ENCODE peak calls at places on chromosomes 2 and 18, in four cellular contexts. A is cardiac muscle cell, D is IMR-90, M is MM.1S. F is an unnamed sample. For H3K4me1, the result is how much of the 10 kb centered on the place peaks cover.

GRCh38 chr2:120761164-120761861 is 25.6 kb downstream of the GLI2 start:
- DNase-seq in M (no peak), D (no peak), A (no peak), F (no peak)

GRCh38 chr2:41963661-41964525 is 83.9 kb upstream of the PKDCC start:
- DNase-seq in A (peak), M (no peak), D (peak), F (peak)

GRCh38 chr18:30500240-30500945 is 542.1 kb downstream of the DSC3 start:
- DNase-seq in D (no peak), M (no peak), A (no peak), F (no peak)

GRCh38 chr18:68728301-68728700 is 13.4 kb upstream of the TMX3 start:
- DNase-seq in D (no peak), A (no peak), M (no peak), F (no peak)

GRCh38 chr2:20674974-20675679 is 8.2 kb downstream of the GDF7 start:
- DNase-seq in M (no peak), A (no peak), D (peak), F (peak)

GRCh38 chr2:216147172-216148131 is 38.3 kb downstream of the XRCC5 start:
- DNase-seq in A (no peak), D (no peak), M (no peak), F (no peak)

GRCh38 chr18:54717673-54718435 is 110.4 kb upstream of the RAB27B start:
- DNase-seq in M (peak), A (peak), D (no peak), F (no peak)

GRCh38 chr2:18980778-18981104 is 377.7 kb downstream of the OSR1 start:
- DNase-seq in A (no peak), D (no peak), M (no peak), F (no peak)

GRCh38 chr2:30862054-30862651 is 54.9 kb upstream of the CAPN13 start:
- DNase-seq in A (peak), M (peak), D (peak), F (peak)

GRCh38 chr2:240762249-240762648 is 57.8 kb downstream of the KIF1A start:
- DNase-seq in D (no peak), A (no peak), M (no peak), F (no peak)

GRCh38 chr2:232432598-232433184 is 23.3 kb upstream of the ALPI start:
- DNase-seq in A (no peak), M (no peak), D (no peak), F (no peak)

GRCh38 chr2:29920130-29920577 is 1.2 kb downstream of the ALK start:
- DNase-seq in A (peak), M (peak), D (no peak), F (peak)

GRCh38 chr2:112156152-112156986 is 18.2 kb downstream of the FBLN7 start:
- DNase-seq in A (no peak), D (peak), M (no peak), F (peak)

GRCh38 chr2:127580167-127581049 is 44.9 kb downstream of the MYO7B start:
- DNase-seq in A (no peak), M (no peak), D (no peak), F (no peak)

GRCh38 chr2:207108440-207108839 is 57.3 kb downstream of the KLF7 start:
- DNase-seq in M (no peak), A (no peak), D (no peak), F (no peak)

GRCh38 chr2:45089554-45090261 is 80.5 kb upstream of the SIX2 start:
- DNase-seq in A (no peak), D (no peak), M (no peak), F (no peak)

GRCh38 chr2:128310094-128310716 is 8.5 kb downstream of the HS6ST1 start:
- DNase-seq in M (no peak), D (no peak), A (no peak), F (no peak)

GRCh38 chr18:62018761-62019041 is 125.9 kb upstream of the RNF152 start:
- DNase-seq in A (no peak), D (no peak), M (no peak), F (no peak)

GRCh38 chr2:19140463-19141208 is 217.8 kb downstream of the OSR1 start:
- DNase-seq in D (peak), A (no peak), M (no peak), F (peak)

GRCh38 chr2:128347701-128348504 is 29.2 kb upstream of the HS6ST1 start:
- DNase-seq in A (no peak), M (no peak), D (peak), F (peak)

GRCh38 chr18:2935438-2936192 is 77.3 kb downstream of the LPIN2 start:
- DNase-seq in A (no peak), D (peak), M (no peak), F (peak)

GRCh38 chr2:98412751-98413445 is 31.8 kb upstream of the INPP4A start:
- DNase-seq in D (peak), A (peak), M (peak), F (peak)

GRCh38 chr2:222360997-222361396 is 62.2 kb upstream of the PAX3 start:
- DNase-seq in A (no peak), D (no peak), M (no peak), F (no peak)

GRCh38 chr2:232721261-232721660 is 24.1 kb downstream of the GIGYF2 start:
- DNase-seq in D (no peak), M (no peak), A (no peak), F (no peak)

GRCh38 chr2:25071962-25072361 is 30.1 kb downstream of the EFR3B start:
- DNase-seq in A (no peak), D (no peak), M (no peak), F (no peak)

GRCh38 chr2:182649316-182649715 is 66.7 kb upstream of the DNAJC10 start:
- DNase-seq in M (peak), D (peak), A (peak), F (peak)

GRCh38 chr18:76450452-76450851 is 44.6 kb downstream of the ZNF516 start:
- DNase-seq in A (no peak), M (no peak), D (peak), F (peak)

GRCh38 chr18:26057208-26057821 is 33.1 kb downstream of the SS18 start:
- DNase-seq in D (peak), A (peak), M (no peak), F (no peak)

GRCh38 chr2:212364106-212364505 is 174.5 kb downstream of the ERBB4 start:
- DNase-seq in D (no peak), A (no peak), M (no peak), F (peak)

GRCh38 chr2:205686231-205687017 is 4.1 kb downstream of the NRP2 start:
- DNase-seq in D (peak), A (peak), M (no peak), F (peak)

GRCh38 chr18:48529796-48530195 is 9.0 kb upstream of the CTIF start:
- DNase-seq in A (no peak), D (peak), M (no peak), F (peak)

GRCh38 chr2:40431600-40431955 is 20.3 kb downstream of the SLC8A1 start:
- DNase-seq in M (no peak), A (no peak), D (peak), F (peak)

GRCh38 chr2:41900299-41900698 is 147.5 kb upstream of the PKDCC start:
- DNase-seq in A (no peak), D (peak), M (no peak), F (peak)

GRCh38 chr2:188978291-188979081 is 4.3 kb downstream of the COL3A1 start:
- DNase-seq in A (peak), M (peak), D (peak), F (peak)

GRCh38 chr2:122927710-122928249 is 1097.3 kb upstream of the CNTNAP5 start:
- DNase-seq in A (no peak), M (no peak), D (no peak), F (no peak)

GRCh38 chr2:207796585-207797350 is 27.1 kb upstream of the FZD5 start:
- DNase-seq in M (no peak), A (peak), D (peak), F (no peak)

GRCh38 chr2:180653481-180653880 is 326.9 kb upstream of the UBE2E3 start:
- DNase-seq in A (peak), M (no peak), D (no peak), F (no peak)

GRCh38 chr2:131552886-131553285 is 25.2 kb downstream of the CCDC74A start:
- DNase-seq in D (no peak), A (no peak), M (no peak), F (no peak)

GRCh38 chr2:131557558-131558321 is 30.1 kb downstream of the CCDC74A start:
- DNase-seq in M (no peak), D (no peak), A (no peak), F (no peak)

GRCh38 chr2:131556998-131557397 is 29.3 kb downstream of the CCDC74A start:
- DNase-seq in A (no peak), D (no peak), M (no peak), F (no peak)
- H3K4me3 ChIP-seq in A (no peak), D (no peak), M (no peak), F (no peak)

GRCh38 chr2:160213511-160213910 is 13.4 kb upstream of the ITGB6 start:
- DNase-seq in M (no peak), D (no peak), A (no peak), F (no peak)
- H3K4me1 ChIP-seq in M (under half), D (under half), A (under half), F (under half)

DNA sequence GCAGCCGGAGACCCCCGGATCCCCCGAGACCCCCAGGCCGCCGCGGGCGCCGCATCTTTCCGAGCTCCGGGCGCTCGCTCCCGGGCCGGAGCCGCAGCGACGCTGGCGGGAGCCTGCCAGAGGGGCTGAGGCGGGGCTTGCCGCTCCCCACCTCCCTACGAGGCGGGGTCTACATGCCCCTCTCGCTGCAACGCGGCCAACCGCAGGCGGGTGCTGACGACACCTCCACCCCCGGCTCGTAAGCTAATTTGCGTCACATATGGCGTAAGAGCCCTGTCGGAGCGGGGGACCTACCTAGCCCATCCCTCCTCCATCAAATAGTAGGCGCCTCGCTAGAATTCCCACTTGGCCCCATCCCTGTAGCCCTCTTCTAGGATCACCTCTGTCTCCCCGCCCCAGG is at the start of gene PTPRN:
- DNase-seq in M (no peak), D (peak), A (no peak), F (peak)
- H3K4me3 ChIP-seq in M (no peak), D (peak), A (peak), F (peak)

GRCh38 chr2:28413896-28414290 is 21.2 kb downstream of the FOSL2 start:
- DNase-seq in A (no peak), D (no peak), M (no peak), F (no peak)

GRCh38 chr2:28413152-28413895 is 20.7 kb downstream of the FOSL2 start:
- DNase-seq in A (no peak), M (no peak), D (peak), F (no peak)

GRCh38 chr2:28411166-28411755 is 18.6 kb downstream of the FOSL2 start:
- DNase-seq in M (no peak), D (no peak), A (no peak), F (no peak)

GRCh38 chr2:28411956-28412609 is 19.4 kb downstream of the FOSL2 start:
- DNase-seq in M (no peak), A (no peak), D (no peak), F (no peak)

DNA sequence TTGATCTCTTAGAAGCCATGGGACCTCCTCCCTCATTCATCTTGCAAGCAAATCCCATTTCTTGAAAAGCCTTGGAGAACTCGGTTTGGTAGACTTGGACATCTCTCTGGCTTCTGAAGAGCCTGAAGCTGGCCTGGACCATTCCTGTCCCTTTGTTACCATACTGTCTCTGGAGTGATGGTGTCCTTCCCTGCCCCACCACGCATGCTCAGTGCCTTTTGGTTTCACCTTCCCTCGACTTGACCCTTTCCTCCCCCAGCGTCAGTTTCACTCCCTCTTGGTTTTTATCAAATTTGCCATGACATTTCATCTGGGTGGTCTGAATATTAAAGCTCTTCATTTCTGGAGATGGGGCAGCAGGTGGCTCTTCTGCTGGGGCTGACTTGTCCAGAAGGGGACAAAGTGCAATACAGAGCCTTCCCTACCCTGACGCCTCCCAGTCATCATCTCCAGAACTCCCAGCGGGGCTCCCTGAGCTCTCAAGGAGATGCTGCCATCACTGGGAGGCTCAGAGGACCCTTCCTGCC is 20.0 kb downstream of the FOSL2 start:
- DNase-seq in D (no peak), M (no peak), A (no peak), F (no peak)
- H3K4me1 ChIP-seq in D (under half), M (under half), A (under half), F (under half)

DNA sequence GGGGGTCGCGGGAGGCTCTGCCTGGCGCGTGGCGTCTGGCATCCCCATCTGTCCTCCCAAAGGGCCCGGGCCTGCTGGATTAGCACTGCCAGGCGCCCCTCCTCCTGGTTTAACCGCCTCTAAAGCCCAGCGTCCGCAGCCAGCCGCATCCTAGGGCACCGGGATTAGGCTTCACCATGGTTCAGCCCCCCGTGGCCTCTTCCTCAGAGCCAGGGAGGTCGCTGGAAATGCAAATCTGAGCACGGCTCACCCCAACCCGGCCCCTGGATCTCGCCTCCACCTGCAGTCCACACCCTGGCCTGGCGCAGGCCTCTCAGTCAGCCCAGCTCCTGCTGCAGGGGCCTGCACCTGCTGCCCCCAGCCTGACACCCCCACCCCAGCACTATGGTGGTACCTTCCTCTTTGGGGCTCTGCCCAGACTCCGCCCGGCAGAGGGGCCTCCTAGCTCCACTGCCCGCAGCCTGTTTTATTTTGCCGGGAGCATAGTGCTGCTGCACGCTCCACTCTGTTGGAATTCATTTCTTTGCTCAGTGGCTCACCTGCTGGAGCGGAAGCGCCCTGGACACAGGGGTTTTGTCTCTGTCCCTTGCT is 13.2 kb downstream of the PRELID3A start:
- DNase-seq in M (no peak), A (peak), D (no peak), F (peak)
- H3K4me3 ChIP-seq in M (no peak), A (no peak), D (no peak), F (no peak)

GRCh38 chr2:26767129-26767528 is 3.0 kb downstream of the SLC35F6 start:
- DNase-seq in M (no peak), D (no peak), A (peak), F (no peak)

GRCh38 chr2:26768759-26769500 is 4.8 kb downstream of the SLC35F6 start:
- DNase-seq in D (no peak), M (no peak), A (no peak), F (peak)

GRCh38 chr2:26767894-26768487 is 3.9 kb downstream of the SLC35F6 start:
- DNase-seq in M (no peak), A (no peak), D (no peak), F (no peak)

GRCh38 chr2:26770986-26771586 is 7.0 kb downstream of the SLC35F6 start:
- DNase-seq in M (no peak), D (peak), A (no peak), F (peak)

GRCh38 chr2:26769501-26769850 is 5.4 kb downstream of the SLC35F6 start:
- DNase-seq in D (no peak), A (no peak), M (no peak), F (no peak)
- H3K4me1 ChIP-seq in D (under half), A (under half), M (under half), F (under half)

GRCh38 chr2:209308415-209308814 is 115.4 kb upstream of the MAP2 start:
- DNase-seq in A (no peak), M (no peak), D (no peak), F (no peak)

GRCh38 chr2:209307161-209308001 is 116.5 kb upstream of the MAP2 start:
- DNase-seq in M (no peak), A (no peak), D (no peak), F (no peak)

GRCh38 chr2:209305746-209306196 is 118.1 kb upstream of the MAP2 start:
- DNase-seq in D (no peak), M (no peak), A (no peak), F (no peak)

GRCh38 chr2:209305026-209305425 is 118.8 kb upstream of the MAP2 start:
- DNase-seq in M (no peak), D (no peak), A (no peak), F (no peak)
- H3K4me3 ChIP-seq in M (no peak), D (no peak), A (no peak), F (no peak)

F was measured in GM23248.